ENCODE peak calls at places on chromosomes 12 and 14, in nine cellular contexts. P is bronchial epithelial cell, E is IMR-90, N is AG09309, Q is kidney, T is tibial artery, D is AG10803, U is fibroblast of mammary gland, C is fibroblast of lung. Z is an unnamed sample.
A peak's percentile ranks its signal among the peaks of the same experiment; 100 is the strongest.

GRCh38 chr12:14991069-14991468 is 18.2 kb downstream of the PDE6H start:
- DNase-seq in N (no peak), U (no peak), P (no peak), D (no peak), Q (no peak), C (no peak), E (no peak), T (no peak), Z (no peak)

GRCh38 chr14:67940894-67941455 is 121.4 kb downstream of the RAD51B start:
- DNase-seq in U (peak; percentile 98), C (peak; percentile 92), D (peak; percentile 92), E (peak; percentile 83), T (peak; percentile 33), P (peak; percentile 41), N (peak; percentile 67), Q (no peak), Z (peak; percentile 91)

GRCh38 chr14:74478996-74479635 is 14.0 kb downstream of the NPC2 start:
- DNase-seq in C (no peak), Q (no peak), E (peak; percentile 42), N (no peak), T (no peak), P (peak; percentile 22), U (peak; percentile 44), D (peak; percentile 35), Z (peak; percentile 44)

GRCh38 chr12:84814664-84815245 is 97.8 kb downstream of the SLC6A15 start:
- DNase-seq in C (peak; percentile 72), D (peak; percentile 75), N (peak; percentile 24), U (peak; percentile 85), Q (no peak), P (no peak), E (peak; percentile 21), T (no peak), Z (no peak)

GRCh38 chr12:127559349-127560040 is 707.5 kb upstream of the TMEM132C start:
- DNase-seq in C (peak; percentile 99), N (peak; percentile 98), E (peak; percentile 94), T (no peak), D (peak; percentile 98), U (peak; percentile 97), P (peak; percentile 83), Q (no peak), Z (peak; percentile 96)

GRCh38 chr14:90819734-90820393 is 3.6 kb upstream of the TTC7B start:
- DNase-seq in P (no peak), D (no peak), Q (no peak), U (no peak), T (no peak), E (no peak), C (no peak), N (no peak), Z (no peak)

GRCh38 chr14:69713127-69713800 is 53.7 kb upstream of the SRSF5 start:
- DNase-seq in E (no peak), Q (no peak), P (peak; percentile 87), U (no peak), N (no peak), T (no peak), C (no peak), D (no peak), Z (no peak)

GRCh38 chr12:100404769-100405407 is 48.0 kb downstream of the SLC17A8 start:
- DNase-seq in N (peak; percentile 1), U (peak; percentile 67), Q (no peak), C (peak; percentile 15), E (peak; percentile 40), T (no peak), P (peak; percentile 23), D (peak; percentile 41), Z (peak; percentile 46)

GRCh38 chr14:52267501-52268190 is at the start of gene PTGDR:
- DNase-seq in E (no peak), N (no peak), P (no peak), Q (peak; percentile 75), D (no peak), T (peak; percentile 35), U (peak; percentile 52), C (peak; percentile 24), Z (peak; percentile 15)

GRCh38 chr14:52266782-52267181 is 716 bp upstream of the PTGDR start:
- DNase-seq in P (no peak), D (peak; percentile 12), T (peak; percentile 27), C (peak; percentile 47), U (peak; percentile 93), Q (no peak), N (no peak), E (no peak), Z (no peak)

GRCh38 chr14:52269100-52269499 is 1.6 kb downstream of the PTGDR start:
- DNase-seq in E (no peak), N (no peak), D (no peak), Q (no peak), U (no peak), C (no peak), T (no peak), P (no peak), Z (no peak)

GRCh38 chr14:52266179-52266578 is 1.3 kb upstream of the PTGDR start:
- DNase-seq in N (peak; percentile 56), U (peak; percentile 98), P (peak; percentile 32), E (peak; percentile 49), T (peak; percentile 75), D (peak; percentile 65), Q (no peak), C (peak; percentile 66), Z (peak; percentile 86)

DNA sequence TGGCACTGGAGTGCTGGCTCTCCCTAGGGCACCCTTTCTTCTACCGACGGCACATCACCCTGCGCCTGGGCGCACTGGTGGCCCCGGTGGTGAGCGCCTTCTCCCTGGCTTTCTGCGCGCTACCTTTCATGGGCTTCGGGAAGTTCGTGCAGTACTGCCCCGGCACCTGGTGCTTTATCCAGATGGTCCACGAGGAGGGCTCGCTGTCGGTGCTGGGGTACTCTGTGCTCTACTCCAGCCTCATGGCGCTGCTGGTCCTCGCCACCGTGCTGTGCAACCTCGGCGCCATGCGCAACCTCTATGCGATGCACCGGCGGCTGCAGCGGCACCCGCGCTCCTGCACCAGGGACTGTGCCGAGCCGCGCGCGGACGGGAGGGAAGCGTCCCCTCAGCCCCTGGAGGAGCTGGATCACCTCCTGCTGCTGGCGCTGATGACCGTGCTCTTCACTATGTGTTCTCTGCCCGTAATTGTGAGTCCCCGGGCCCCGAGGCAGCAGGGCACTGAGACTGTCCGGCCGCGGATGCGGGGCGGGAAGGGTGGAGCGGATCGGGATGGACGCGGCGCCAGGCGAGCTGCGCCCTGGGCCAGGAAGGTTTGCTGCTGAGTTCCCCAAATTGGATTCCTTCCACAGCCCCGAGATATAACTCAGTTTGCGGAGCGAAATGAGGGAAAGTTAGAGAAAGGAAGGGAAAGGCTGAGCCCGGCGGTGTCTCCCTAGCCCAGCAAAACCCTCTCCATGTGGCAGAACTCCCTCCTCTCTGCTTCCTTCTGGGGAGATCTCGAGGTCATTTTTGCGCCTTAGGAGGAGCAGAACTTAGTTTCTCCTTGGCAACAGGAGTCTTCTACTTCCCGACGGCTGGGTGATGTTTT is 928 bp downstream of the PTGDR start:
- DNase-seq in C (peak; percentile 35), N (no peak), D (peak; percentile 5), U (peak; percentile 41), Q (peak; percentile 69), T (no peak), P (no peak), E (peak; percentile 13), Z (peak; percentile 27)
- H3K4me3 ChIP-seq in C (peak overlapping the region; percentile 35), N (peak overlapping the region; percentile 19), D (no peak overlapping the region), U (peak overlapping the region; percentile 57), Q (peak overlapping the region; percentile 46), T (peak overlapping the region; percentile 62), P (no peak overlapping the region), E (peak overlapping the region; percentile 26), Z (peak overlapping the region; percentile 34)

GRCh38 chr12:44465139-44465538 is 411.0 kb downstream of the NELL2 start:
- DNase-seq in D (no peak), P (no peak), T (no peak), U (no peak), E (no peak), C (no peak), Q (no peak), N (no peak), Z (no peak)
- TF ChIP-seq CTCF in D (no peak), P (no peak), T (no peak), U (no peak), E (no peak), C (no peak), Q (no peak), N (no peak), Z (no peak)

GRCh38 chr12:53623526-53623925 is 2.7 kb downstream of the ATF7 start:
- DNase-seq in P (peak; percentile 56), N (no peak), D (peak; percentile 61), T (peak; percentile 33), C (peak; percentile 62), U (peak; percentile 60), Q (no peak), E (peak; percentile 66), Z (peak; percentile 88)

GRCh38 chr12:53624956-53625355 is 1.2 kb downstream of the ATF7 start:
- DNase-seq in Q (no peak), T (no peak), E (no peak), C (no peak), U (peak; percentile 42), N (no peak), P (peak; percentile 15), D (peak; percentile 26), Z (peak; percentile 26)

GRCh38 chr12:53623986-53624385 is 2.2 kb downstream of the ATF7 start:
- DNase-seq in P (peak; percentile 10), T (peak; percentile 58), U (peak; percentile 68), D (peak; percentile 54), E (peak; percentile 55), Q (no peak), C (peak; percentile 69), N (no peak), Z (peak; percentile 85)

GRCh38 chr12:53624453-53624852 is 1.7 kb downstream of the ATF7 start:
- DNase-seq in N (no peak), Q (no peak), D (peak; percentile 53), P (peak; percentile 48), T (no peak), U (peak; percentile 44), E (peak; percentile 54), C (peak; percentile 20), Z (peak; percentile 61)

GRCh38 chr12:53622724-53623123 is 3.5 kb downstream of the ATF7 start:
- DNase-seq in C (no peak), E (no peak), N (no peak), U (no peak), D (no peak), Q (no peak), P (no peak), T (no peak), Z (no peak)
- H3K4me3 ChIP-seq in C (no peak overlapping the region), E (no peak overlapping the region), N (no peak overlapping the region), U (no peak overlapping the region), D (no peak overlapping the region), Q (no peak overlapping the region), P (no peak overlapping the region), T (no peak overlapping the region), Z (no peak overlapping the region)

GRCh38 chr14:46582826-46583225 is 68.8 kb downstream of the RPL10L start:
- DNase-seq in D (no peak), T (no peak), U (no peak), C (no peak), E (no peak), N (no peak), Q (no peak), P (no peak), Z (no peak)

DNA sequence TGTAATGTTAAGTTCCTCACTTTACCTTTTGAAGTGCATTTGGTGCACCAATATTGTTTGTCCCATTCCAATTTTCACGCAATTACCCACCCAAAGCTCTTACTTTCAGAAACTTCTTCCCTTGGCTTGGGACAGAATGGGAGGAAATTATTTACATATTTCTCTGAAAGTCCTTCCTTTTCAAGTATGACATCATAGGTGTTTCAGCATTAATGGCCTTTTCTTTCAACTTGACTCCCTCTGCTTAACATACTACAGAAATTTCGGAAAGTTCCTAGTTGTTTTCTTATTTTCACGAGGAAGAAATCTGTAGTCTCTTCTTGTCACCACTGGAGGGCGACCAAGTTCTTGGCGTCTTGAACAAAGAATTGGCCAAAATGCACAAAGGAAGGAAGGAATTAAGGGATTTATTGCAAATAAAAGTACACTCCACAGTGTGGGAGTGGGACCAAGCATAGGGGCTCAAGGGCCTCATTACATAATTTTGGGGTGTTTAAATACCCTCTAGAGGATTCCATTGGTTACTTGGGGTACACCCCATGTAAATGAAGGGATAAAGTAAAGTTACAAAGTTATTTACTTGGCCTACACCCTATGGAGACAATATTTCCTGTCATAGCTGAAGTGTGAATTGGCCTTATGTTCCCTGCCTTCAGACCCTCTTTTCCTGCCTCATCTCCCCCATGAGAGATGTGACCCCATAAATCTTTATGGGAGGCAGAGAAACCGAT is 70.5 kb downstream of the RPL10L start:
- DNase-seq in Q (no peak), C (peak; percentile 53), E (no peak), P (peak; percentile 38), U (peak; percentile 41), N (no peak), T (no peak), D (no peak), Z (peak; percentile 73)
- TF ChIP-seq CTCF in Q (peak; percentile 55), C (peak; percentile 26), E (no peak), P (peak; percentile 56), U (peak; percentile 58), N (no peak), T (no peak), D (no peak), Z (peak; percentile 74)